ENCODE peak calls at places on chromosomes 2 and 18, in nine cellular contexts. G, H, U, Z, I, Q, P, R and T are unnamed samples.

GRCh38 chr18:13217466-13217961 is 1.0 kb upstream of the LDLRAD4 start:
- DNase-seq in U (peak), G (peak), Q (peak), R (peak), I (peak), P (peak), H (peak), Z (peak), T (peak)

GRCh38 chr2:128416781-128417180 is 98.1 kb upstream of the HS6ST1 start:
- DNase-seq in H (no peak), I (no peak), P (no peak), Z (no peak), R (no peak), U (no peak), Q (no peak), G (no peak), T (no peak)

GRCh38 chr2:80361904-80362303 is 57.4 kb upstream of the LRRTM1 start:
- DNase-seq in P (no peak), Z (no peak), U (no peak), G (no peak), R (no peak), Q (no peak), I (no peak), H (no peak), T (no peak)

GRCh38 chr2:85537600-85538506 is 1.1 kb upstream of the MAT2A start:
- DNase-seq in Z (no peak), I (peak), U (peak), R (peak), G (peak), Q (peak), P (peak), H (no peak), T (peak)

GRCh38 chr2:241833101-241833937 is 24.3 kb downstream of the NEU4 start:
- DNase-seq in Z (no peak), Q (no peak), P (no peak), H (no peak), I (no peak), R (no peak), U (no peak), G (peak), T (no peak)

GRCh38 chr2:237025090-237025865 is 60.4 kb upstream of the COPS8 start:
- DNase-seq in Q (no peak), P (no peak), R (no peak), U (peak), Z (peak), I (peak), H (no peak), G (peak), T (no peak)

GRCh38 chr2:219627105-219628100 is at the start of gene SLC4A3:
- DNase-seq in Q (no peak), Z (no peak), I (no peak), P (peak), H (no peak), U (no peak), G (peak), R (no peak), T (no peak)

GRCh38 chr18:59690216-59691045 is 6.8 kb downstream of the CCBE1 start:
- DNase-seq in G (peak), P (no peak), Q (no peak), U (no peak), Z (no peak), R (no peak), H (no peak), I (no peak), T (no peak)

GRCh38 chr2:121075006-121075545 is 209.9 kb downstream of the TFCP2L1 start:
- DNase-seq in R (no peak), Q (no peak), Z (peak), U (no peak), H (no peak), G (peak), I (peak), P (no peak), T (no peak)

GRCh38 chr2:239896075-239896474 is 129.1 kb downstream of the NDUFA10 start:
- DNase-seq in P (no peak), H (no peak), Q (no peak), R (no peak), U (no peak), I (no peak), Z (no peak), G (no peak), T (no peak)

GRCh38 chr2:197786010-197786877 is 1.1 kb upstream of the BOLL start:
- DNase-seq in I (peak), G (no peak), Q (peak), P (peak), U (peak), H (peak), R (peak), Z (no peak), T (peak)

GRCh38 chr2:168025487-168026203 is 221.8 kb downstream of the STK39 start:
- DNase-seq in U (no peak), H (no peak), P (no peak), I (no peak), R (no peak), Q (no peak), Z (no peak), G (no peak), T (no peak)

GRCh38 chr18:61394983-61395382 is 61.8 kb downstream of the CDH20 start:
- DNase-seq in Z (no peak), G (no peak), U (no peak), I (no peak), H (no peak), P (no peak), Q (no peak), R (no peak), T (no peak)

GRCh38 chr2:60484080-60484737 is 69.2 kb downstream of the BCL11A start:
- DNase-seq in R (peak), I (no peak), P (no peak), Q (no peak), Z (peak), G (peak), H (no peak), U (no peak), T (no peak)

GRCh38 chr2:207635468-207636200 is 10.4 kb upstream of the METTL21A start:
- DNase-seq in H (no peak), Z (no peak), R (no peak), G (no peak), I (peak), Q (no peak), U (no peak), P (no peak), T (no peak)

GRCh38 chr2:34570266-34570872 is 971.3 kb upstream of the FAM98A start:
- DNase-seq in R (no peak), Q (no peak), I (peak), H (no peak), Z (no peak), P (no peak), G (no peak), U (no peak), T (no peak)

GRCh38 chr2:20616341-20616871 is 34.5 kb downstream of the HS1BP3 start:
- DNase-seq in P (no peak), Q (peak), R (no peak), G (no peak), U (peak), Z (no peak), I (no peak), H (no peak), T (no peak)

GRCh38 chr2:3759766-3760165 is 56.4 kb downstream of the DCDC2C start:
- DNase-seq in Q (no peak), Z (no peak), I (no peak), G (no peak), U (no peak), R (no peak), H (no peak), P (no peak), T (no peak)

GRCh38 chr18:3075491-3075890 is 62.5 kb upstream of the LPIN2 start:
- DNase-seq in Q (no peak), H (no peak), I (no peak), G (no peak), P (no peak), U (no peak), Z (no peak), R (no peak), T (no peak)

GRCh38 chr18:62812242-62812641 is 96.9 kb downstream of the PHLPP1 start:
- DNase-seq in U (no peak), Z (no peak), R (no peak), P (no peak), Q (no peak), G (no peak), I (peak), H (no peak), T (no peak)

GRCh38 chr2:21772624-21773023 is 648.9 kb downstream of the TDRD15 start:
- DNase-seq in P (no peak), R (no peak), G (no peak), I (no peak), H (no peak), U (no peak), Q (no peak), Z (peak), T (no peak)

GRCh38 chr2:69563021-69563420 is 80.5 kb downstream of the AAK1 start:
- DNase-seq in I (no peak), Q (no peak), G (no peak), Z (no peak), R (no peak), U (no peak), H (no peak), P (no peak), T (no peak)

GRCh38 chr2:181240844-181241243 is 216.3 kb upstream of the ITGA4 start:
- DNase-seq in Z (no peak), U (no peak), H (no peak), R (no peak), P (no peak), I (no peak), Q (no peak), G (no peak), T (no peak)

GRCh38 chr2:121776885-121777698 is 21.6 kb downstream of the TSN start:
- DNase-seq in I (no peak), G (peak), Q (no peak), H (no peak), Z (no peak), U (no peak), R (no peak), P (no peak), T (no peak)

GRCh38 chr2:46131-46470 is 204 bp downstream of the FAM110C start:
- DNase-seq in R (no peak), H (no peak), I (no peak), G (no peak), U (no peak), Q (no peak), P (peak), Z (no peak), T (no peak)

GRCh38 chr2:219522111-219523030 is 8.1 kb downstream of the ASIC4 start:
- DNase-seq in P (peak), G (peak), I (no peak), Z (peak), U (no peak), Q (no peak), R (no peak), H (no peak), T (no peak)

GRCh38 chr2:29174937-29175336 is 59.7 kb downstream of the CLIP4 start:
- DNase-seq in H (no peak), Z (no peak), P (no peak), Q (no peak), G (no peak), U (no peak), R (no peak), I (no peak), T (no peak)

GRCh38 chr2:84847326-84848050 is 33.4 kb downstream of the TRABD2A start:
- DNase-seq in I (no peak), R (no peak), G (peak), U (no peak), Z (no peak), P (no peak), Q (no peak), H (no peak), T (no peak)

GRCh38 chr18:57792741-57793629 is 10.1 kb downstream of the ATP8B1 start:
- DNase-seq in P (no peak), Q (no peak), G (no peak), U (no peak), H (no peak), R (no peak), I (no peak), Z (no peak), T (no peak)

GRCh38 chr2:217652761-217653160 is 350.0 kb downstream of the TNS1 start:
- DNase-seq in G (peak), H (no peak), U (no peak), P (no peak), R (no peak), Z (no peak), I (no peak), Q (no peak), T (no peak)

GRCh38 chr2:19714926-19715325 is 186.9 kb downstream of the TTC32 start:
- DNase-seq in I (no peak), Q (no peak), R (no peak), G (peak), Z (no peak), U (no peak), H (no peak), P (no peak), T (no peak)

GRCh38 chr2:238379096-238379810 is 47.5 kb upstream of the ASB1 start:
- DNase-seq in R (no peak), P (no peak), Z (peak), U (peak), G (peak), H (no peak), I (no peak), Q (no peak), T (no peak)

GRCh38 chr2:130796280-130796679 is 40.4 kb upstream of the ARHGEF4 start:
- DNase-seq in Z (no peak), G (no peak), H (no peak), U (no peak), R (no peak), Q (no peak), I (no peak), P (no peak), T (no peak)

GRCh38 chr18:63953811-63954210 is 4.7 kb downstream of the HMSD start:
- DNase-seq in P (no peak), R (no peak), Q (no peak), U (no peak), G (peak), I (no peak), H (no peak), Z (no peak), T (no peak)

GRCh38 chr2:200288670-200289429 is 17.6 kb upstream of the SPATS2L start:
- DNase-seq in Q (no peak), R (no peak), I (no peak), H (no peak), U (no peak), Z (no peak), G (peak), P (no peak), T (no peak)

DNA sequence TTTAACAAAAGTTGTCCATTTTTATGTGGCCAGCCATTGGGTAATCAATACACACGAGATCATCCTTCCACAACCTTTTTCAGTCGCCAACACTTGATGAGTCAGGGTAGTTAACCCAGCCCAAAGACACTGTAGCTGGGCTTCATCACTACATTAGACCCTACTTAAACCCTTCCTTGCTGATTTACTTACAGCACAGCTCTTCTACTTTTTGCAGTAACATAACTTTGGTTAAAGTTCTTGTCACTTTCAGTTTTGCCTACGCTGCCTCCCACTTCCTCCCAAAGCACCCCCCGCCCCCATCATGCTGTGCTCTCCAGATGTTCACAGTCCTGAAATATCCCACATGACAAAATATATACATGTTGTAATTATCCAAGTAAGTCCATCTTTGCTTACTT is 103.6 kb downstream of the CDK15 start:
- DNase-seq in R (no peak), I (no peak), U (no peak), Q (no peak), H (no peak), G (peak), P (no peak), Z (peak), T (no peak)
- TF ChIP-seq CTCF in R (no peak), I (no peak), U (no peak), Q (no peak), H (no peak), G (no peak), P (no peak), Z (no peak), T (no peak)

DNA sequence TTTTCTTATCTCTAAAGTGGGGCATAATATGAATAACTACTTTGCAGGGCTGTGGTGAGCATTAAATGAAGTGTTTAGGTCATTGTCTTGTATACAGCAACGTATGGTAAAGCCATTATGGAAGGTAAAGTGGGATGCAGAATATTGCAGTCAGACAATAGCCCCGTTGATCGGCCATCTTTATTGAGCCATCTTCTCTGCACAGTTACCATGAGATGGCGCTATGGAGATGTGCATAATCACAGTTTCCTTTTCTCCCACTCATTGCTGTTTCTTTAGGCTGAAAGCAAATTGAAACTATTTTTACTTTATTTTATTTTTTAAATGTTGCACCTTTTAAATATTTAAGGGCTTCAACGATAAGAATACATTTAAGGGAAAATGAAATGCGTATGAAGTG is 108.9 kb downstream of the THSD7B start:
- DNase-seq in I (peak), H (no peak), P (peak), R (no peak), Q (no peak), G (peak), Z (no peak), U (no peak), T (no peak)
- TF ChIP-seq CTCF in I (no peak), H (no peak), P (peak), R (peak), Q (peak), G (peak), Z (peak), U (peak), T (no peak)

DNA sequence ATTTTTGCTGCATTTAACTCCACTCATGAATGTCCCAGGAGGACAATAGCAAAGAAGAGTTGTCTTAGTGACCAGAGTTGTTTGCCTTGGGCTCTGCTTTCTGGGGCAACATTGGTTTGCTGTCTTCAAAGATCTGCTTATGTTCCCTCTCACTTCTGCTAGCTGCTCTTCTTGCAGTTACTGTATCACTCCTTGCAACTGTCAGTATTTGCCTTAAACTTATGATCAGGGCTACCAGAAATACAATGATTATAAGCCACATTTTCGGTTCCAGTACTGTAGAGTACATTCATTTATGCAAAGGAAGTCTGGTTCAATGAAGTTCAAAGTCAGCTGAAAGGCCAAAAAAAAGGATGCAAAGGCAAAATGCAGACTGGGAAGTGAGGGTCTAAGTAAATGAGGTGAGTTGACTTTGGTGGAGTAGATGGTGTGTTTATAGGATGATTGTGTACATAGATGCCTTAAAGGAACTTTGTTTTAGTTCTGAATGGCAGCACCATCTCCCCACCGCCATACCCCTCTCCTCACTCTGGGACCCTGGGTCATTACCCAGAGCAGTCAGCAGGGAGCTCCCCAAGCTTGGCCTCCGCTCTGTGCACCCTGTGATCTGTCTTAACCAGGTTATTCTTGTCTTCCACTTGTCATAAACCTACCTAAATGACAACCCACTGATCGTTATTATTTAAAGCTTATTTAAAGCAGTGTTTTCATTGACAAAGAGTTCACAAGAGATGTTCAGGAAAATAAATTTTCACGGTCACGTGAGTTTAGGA is 236.0 kb downstream of the DOK6 start:
- DNase-seq in H (no peak), R (no peak), Z (no peak), I (no peak), U (no peak), P (peak), G (no peak), Q (no peak), T (no peak)
- TF ChIP-seq CTCF in H (peak), R (peak), Z (no peak), I (no peak), U (peak), P (no peak), G (peak), Q (peak), T (no peak)

GRCh38 chr2:66495788-66496640 is 61.1 kb downstream of the MEIS1 start:
- DNase-seq in G (peak), I (peak), R (peak), H (no peak), P (no peak), Z (peak), Q (peak), U (no peak), T (no peak)
- TF ChIP-seq CTCF in G (peak), I (peak), R (peak), H (no peak), P (no peak), Z (no peak), Q (peak), U (no peak), T (no peak)

GRCh38 chr18:50666536-50666935 is 106.6 kb downstream of the MAPK4 start:
- DNase-seq in H (no peak), P (no peak), R (no peak), Q (no peak), G (no peak), I (no peak), Z (no peak), U (no peak), T (no peak)

GRCh38 chr18:50665015-50665414 is 105.1 kb downstream of the MAPK4 start:
- DNase-seq in Z (no peak), R (no peak), I (no peak), Q (no peak), P (no peak), H (no peak), U (no peak), G (no peak), T (no peak)

GRCh38 chr18:50663626-50664441 is 103.9 kb downstream of the MAPK4 start:
- DNase-seq in R (no peak), G (no peak), H (no peak), P (no peak), U (no peak), Q (no peak), Z (no peak), I (no peak), T (no peak)

GRCh38 chr18:50662775-50663383 is 103.0 kb downstream of the MAPK4 start:
- DNase-seq in Z (no peak), G (no peak), R (no peak), Q (no peak), P (no peak), I (no peak), H (no peak), U (no peak), T (no peak)

GRCh38 chr18:50665519-50665918 is 105.6 kb downstream of the MAPK4 start:
- DNase-seq in G (no peak), P (no peak), H (no peak), Q (peak), U (no peak), Z (no peak), I (no peak), R (peak), T (no peak)
- TF ChIP-seq CTCF in G (no peak), P (no peak), H (no peak), Q (no peak), U (no peak), Z (no peak), I (no peak), R (no peak), T (no peak)

GRCh38 chr2:140246957-140247356 is 1466.8 kb upstream of the NXPH2 start:
- DNase-seq in H (no peak), Z (no peak), G (no peak), I (no peak), U (no peak), R (no peak), P (no peak), Q (no peak), T (no peak)
- TF ChIP-seq CTCF in H (no peak), Z (no peak), G (no peak), I (no peak), U (no peak), R (no peak), P (no peak), Q (no peak), T (no peak)

DNA sequence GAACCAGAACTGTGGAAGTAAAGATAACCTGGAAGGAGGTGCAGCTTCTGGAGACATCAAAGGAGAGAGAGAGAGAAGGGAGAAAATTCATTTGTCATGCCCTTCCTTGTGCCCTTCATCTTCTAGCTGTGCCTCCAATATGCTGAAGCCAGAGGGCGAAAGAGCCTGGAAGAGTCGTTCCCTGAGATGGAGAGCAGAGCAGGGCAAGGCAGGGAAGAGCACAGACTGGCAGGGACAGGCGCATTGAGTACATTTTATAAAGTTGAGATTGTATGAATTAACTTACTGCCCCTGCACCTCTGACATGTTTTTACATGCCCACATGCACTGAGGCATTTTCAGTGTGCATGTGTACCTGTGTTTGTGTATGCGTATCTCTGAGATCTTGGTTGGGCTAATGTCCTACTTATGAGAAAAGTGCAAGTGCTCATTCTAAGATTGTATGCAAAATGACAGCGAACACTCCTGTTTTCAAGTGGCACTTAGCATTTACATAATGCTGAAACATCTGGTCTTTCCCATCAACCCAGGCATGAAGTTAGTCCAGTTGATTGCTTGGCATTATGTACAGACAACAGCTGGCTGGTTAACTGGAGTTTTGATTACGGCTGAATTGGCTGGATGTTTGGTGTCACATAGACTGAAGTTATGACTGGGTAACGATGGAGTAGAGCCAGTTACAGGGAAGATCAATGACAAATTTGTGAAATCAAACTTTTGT is 23.7 kb upstream of the MMADHC start:
- DNase-seq in R (no peak), I (peak), Z (no peak), U (no peak), P (no peak), G (peak), H (no peak), Q (no peak), T (no peak)
- TF ChIP-seq CTCF in R (no peak), I (no peak), Z (peak), U (peak), P (no peak), G (peak), H (no peak), Q (no peak), T (no peak)